ENCODE peak calls at places on chromosomes 1 and 21, in ten cellular contexts. One of them, this sample, is unnamed.

GRCh38 chr1:175174273-175174672 is 18.3 kb downstream of the KIAA0040 start:
- DNase-seq in fibroblast of the conjunctiva: no peak
- DNase-seq in substantia nigra: no peak
- DNase-seq in small intestine: no peak
- DNase-seq in activated naive CD4-positive, alpha-beta T cell: no peak
- DNase-seq in A549: no peak
- DNase-seq in hepatocyte: no peak
- DNase-seq in Caki2: no peak
- DNase-seq in central memory CD4-positive, alpha-beta T cell: no peak
- DNase-seq in activated CD4-positive, CD25-positive, alpha-beta regulatory T cell: no peak
- DNase-seq in this sample: no peak

GRCh38 chr21:43269461-43269860 is 100.7 kb downstream of the CRYAA start:
- DNase-seq in fibroblast of the conjunctiva: no peak
- DNase-seq in substantia nigra: no peak
- DNase-seq in small intestine: no peak
- DNase-seq in activated naive CD4-positive, alpha-beta T cell: no peak
- DNase-seq in A549: no peak
- DNase-seq in hepatocyte: no peak
- DNase-seq in Caki2: no peak
- DNase-seq in central memory CD4-positive, alpha-beta T cell: peak; percentile 28
- DNase-seq in activated CD4-positive, CD25-positive, alpha-beta regulatory T cell: no peak
- DNase-seq in this sample: no peak

GRCh38 chr1:202067188-202067977 is 55.3 kb upstream of the GPR37L1 start:
- DNase-seq in fibroblast of the conjunctiva: no peak
- DNase-seq in substantia nigra: no peak
- DNase-seq in small intestine: peak; percentile 36
- DNase-seq in activated naive CD4-positive, alpha-beta T cell: no peak
- DNase-seq in A549: no peak
- DNase-seq in hepatocyte: no peak
- DNase-seq in Caki2: no peak
- DNase-seq in central memory CD4-positive, alpha-beta T cell: no peak
- DNase-seq in activated CD4-positive, CD25-positive, alpha-beta regulatory T cell: no peak
- DNase-seq in this sample: no peak

GRCh38 chr1:117398957-117399356 is 31.7 kb downstream of the MAN1A2 start:
- DNase-seq in fibroblast of the conjunctiva: no peak
- DNase-seq in substantia nigra: no peak
- DNase-seq in small intestine: no peak
- DNase-seq in activated naive CD4-positive, alpha-beta T cell: no peak
- DNase-seq in A549: no peak
- DNase-seq in hepatocyte: no peak
- DNase-seq in Caki2: no peak
- DNase-seq in central memory CD4-positive, alpha-beta T cell: no peak
- DNase-seq in activated CD4-positive, CD25-positive, alpha-beta regulatory T cell: no peak
- DNase-seq in this sample: no peak

GRCh38 chr1:20087668-20088067 is 17.7 kb downstream of the PLA2G5 start:
- DNase-seq in fibroblast of the conjunctiva: no peak
- DNase-seq in substantia nigra: no peak
- DNase-seq in small intestine: no peak
- DNase-seq in activated naive CD4-positive, alpha-beta T cell: no peak
- DNase-seq in A549: peak; percentile 16
- DNase-seq in hepatocyte: no peak
- DNase-seq in Caki2: no peak
- DNase-seq in central memory CD4-positive, alpha-beta T cell: no peak
- DNase-seq in activated CD4-positive, CD25-positive, alpha-beta regulatory T cell: no peak
- DNase-seq in this sample: no peak

GRCh38 chr1:11045428-11046269 is 1.4 kb downstream of the MASP2 start:
- DNase-seq in fibroblast of the conjunctiva: no peak
- DNase-seq in substantia nigra: no peak
- DNase-seq in small intestine: no peak
- DNase-seq in activated naive CD4-positive, alpha-beta T cell: no peak
- DNase-seq in A549: no peak
- DNase-seq in hepatocyte: no peak
- DNase-seq in Caki2: no peak
- DNase-seq in central memory CD4-positive, alpha-beta T cell: no peak
- DNase-seq in activated CD4-positive, CD25-positive, alpha-beta regulatory T cell: no peak
- DNase-seq in this sample: no peak

GRCh38 chr1:53725238-53725689 is 13.7 kb downstream of the GLIS1 start:
- DNase-seq in fibroblast of the conjunctiva: no peak
- DNase-seq in substantia nigra: no peak
- DNase-seq in small intestine: no peak
- DNase-seq in activated naive CD4-positive, alpha-beta T cell: no peak
- DNase-seq in A549: no peak
- DNase-seq in hepatocyte: peak; percentile 55
- DNase-seq in Caki2: peak; percentile 38
- DNase-seq in central memory CD4-positive, alpha-beta T cell: no peak
- DNase-seq in activated CD4-positive, CD25-positive, alpha-beta regulatory T cell: no peak
- DNase-seq in this sample: no peak

GRCh38 chr1:16243936-16244649 is 7.1 kb upstream of the CPLANE2 start:
- DNase-seq in fibroblast of the conjunctiva: peak; percentile 77
- DNase-seq in substantia nigra: peak; percentile 50
- DNase-seq in small intestine: peak; percentile 85
- DNase-seq in activated naive CD4-positive, alpha-beta T cell: peak; percentile 66
- DNase-seq in A549: peak; percentile 73
- DNase-seq in hepatocyte: peak; percentile 87
- DNase-seq in Caki2: peak; percentile 63
- DNase-seq in central memory CD4-positive, alpha-beta T cell: peak; percentile 64
- DNase-seq in activated CD4-positive, CD25-positive, alpha-beta regulatory T cell: peak; percentile 30
- DNase-seq in this sample: peak; percentile 69

GRCh38 chr1:21260405-21261129 is 29.7 kb downstream of the ECE1 start:
- DNase-seq in fibroblast of the conjunctiva: no peak
- DNase-seq in substantia nigra: no peak
- DNase-seq in small intestine: no peak
- DNase-seq in activated naive CD4-positive, alpha-beta T cell: no peak
- DNase-seq in A549: no peak
- DNase-seq in hepatocyte: no peak
- DNase-seq in Caki2: no peak
- DNase-seq in central memory CD4-positive, alpha-beta T cell: no peak
- DNase-seq in activated CD4-positive, CD25-positive, alpha-beta regulatory T cell: no peak
- DNase-seq in this sample: no peak

GRCh38 chr1:184376359-184376758 is 10.5 kb upstream of the C1orf21 start:
- DNase-seq in fibroblast of the conjunctiva: no peak
- DNase-seq in substantia nigra: no peak
- DNase-seq in small intestine: no peak
- DNase-seq in activated naive CD4-positive, alpha-beta T cell: no peak
- DNase-seq in A549: no peak
- DNase-seq in hepatocyte: no peak
- DNase-seq in Caki2: no peak
- DNase-seq in central memory CD4-positive, alpha-beta T cell: no peak
- DNase-seq in activated CD4-positive, CD25-positive, alpha-beta regulatory T cell: no peak
- DNase-seq in this sample: no peak

GRCh38 chr1:108208724-108209404 is 8.7 kb upstream of the SLC25A24 start:
- DNase-seq in fibroblast of the conjunctiva: no peak
- DNase-seq in substantia nigra: no peak
- DNase-seq in small intestine: no peak
- DNase-seq in activated naive CD4-positive, alpha-beta T cell: no peak
- DNase-seq in A549: no peak
- DNase-seq in hepatocyte: peak; percentile 41
- DNase-seq in Caki2: no peak
- DNase-seq in central memory CD4-positive, alpha-beta T cell: no peak
- DNase-seq in activated CD4-positive, CD25-positive, alpha-beta regulatory T cell: no peak
- DNase-seq in this sample: no peak

GRCh38 chr1:244273845-244274619 is 177.7 kb downstream of the ADSS2 start:
- DNase-seq in fibroblast of the conjunctiva: peak; percentile 99
- DNase-seq in substantia nigra: peak; percentile 18
- DNase-seq in small intestine: peak; percentile 9
- DNase-seq in activated naive CD4-positive, alpha-beta T cell: no peak
- DNase-seq in A549: peak; percentile 91
- DNase-seq in hepatocyte: peak; percentile 54
- DNase-seq in Caki2: peak; percentile 86
- DNase-seq in central memory CD4-positive, alpha-beta T cell: no peak
- DNase-seq in activated CD4-positive, CD25-positive, alpha-beta regulatory T cell: no peak
- DNase-seq in this sample: peak; percentile 66

GRCh38 chr1:174407705-174408104 is 40.1 kb upstream of the GPR52 start:
- DNase-seq in fibroblast of the conjunctiva: no peak
- DNase-seq in substantia nigra: no peak
- DNase-seq in small intestine: no peak
- DNase-seq in activated naive CD4-positive, alpha-beta T cell: no peak
- DNase-seq in A549: no peak
- DNase-seq in hepatocyte: no peak
- DNase-seq in Caki2: no peak
- DNase-seq in central memory CD4-positive, alpha-beta T cell: no peak
- DNase-seq in activated CD4-positive, CD25-positive, alpha-beta regulatory T cell: no peak
- DNase-seq in this sample: no peak

GRCh38 chr1:192803501-192803900 is 5.3 kb upstream of the RGS2 start:
- DNase-seq in fibroblast of the conjunctiva: no peak
- DNase-seq in substantia nigra: no peak
- DNase-seq in small intestine: no peak
- DNase-seq in activated naive CD4-positive, alpha-beta T cell: no peak
- DNase-seq in A549: no peak
- DNase-seq in hepatocyte: no peak
- DNase-seq in Caki2: no peak
- DNase-seq in central memory CD4-positive, alpha-beta T cell: no peak
- DNase-seq in activated CD4-positive, CD25-positive, alpha-beta regulatory T cell: no peak
- DNase-seq in this sample: no peak

GRCh38 chr1:183191833-183192232 is 5.8 kb downstream of the LAMC2 start:
- DNase-seq in fibroblast of the conjunctiva: peak; percentile 42
- DNase-seq in substantia nigra: no peak
- DNase-seq in small intestine: no peak
- DNase-seq in activated naive CD4-positive, alpha-beta T cell: no peak
- DNase-seq in A549: no peak
- DNase-seq in hepatocyte: no peak
- DNase-seq in Caki2: peak; percentile 30
- DNase-seq in central memory CD4-positive, alpha-beta T cell: no peak
- DNase-seq in activated CD4-positive, CD25-positive, alpha-beta regulatory T cell: no peak
- DNase-seq in this sample: no peak

GRCh38 chr1:197302775-197303174 is 34.7 kb downstream of the CRB1 start:
- DNase-seq in fibroblast of the conjunctiva: no peak
- DNase-seq in substantia nigra: no peak
- DNase-seq in small intestine: no peak
- DNase-seq in activated naive CD4-positive, alpha-beta T cell: no peak
- DNase-seq in A549: no peak
- DNase-seq in hepatocyte: no peak
- DNase-seq in Caki2: peak; percentile 55
- DNase-seq in central memory CD4-positive, alpha-beta T cell: no peak
- DNase-seq in activated CD4-positive, CD25-positive, alpha-beta regulatory T cell: no peak
- DNase-seq in this sample: no peak

GRCh38 chr1:222461941-222462340 is 86.0 kb downstream of the HHIPL2 start:
- DNase-seq in fibroblast of the conjunctiva: no peak
- DNase-seq in substantia nigra: no peak
- DNase-seq in small intestine: no peak
- DNase-seq in activated naive CD4-positive, alpha-beta T cell: no peak
- DNase-seq in A549: no peak
- DNase-seq in hepatocyte: no peak
- DNase-seq in Caki2: no peak
- DNase-seq in central memory CD4-positive, alpha-beta T cell: no peak
- DNase-seq in activated CD4-positive, CD25-positive, alpha-beta regulatory T cell: no peak
- DNase-seq in this sample: no peak

GRCh38 chr1:147651466-147651865 is 18.9 kb downstream of the ACP6 start:
- DNase-seq in fibroblast of the conjunctiva: no peak
- DNase-seq in substantia nigra: no peak
- DNase-seq in small intestine: no peak
- DNase-seq in activated naive CD4-positive, alpha-beta T cell: no peak
- DNase-seq in A549: no peak
- DNase-seq in hepatocyte: no peak
- DNase-seq in Caki2: peak; percentile 55
- DNase-seq in central memory CD4-positive, alpha-beta T cell: no peak
- DNase-seq in activated CD4-positive, CD25-positive, alpha-beta regulatory T cell: no peak
- DNase-seq in this sample: no peak

GRCh38 chr1:107530543-107530942 is 389.7 kb downstream of the NTNG1 start:
- DNase-seq in fibroblast of the conjunctiva: no peak
- DNase-seq in substantia nigra: no peak
- DNase-seq in small intestine: no peak
- DNase-seq in activated naive CD4-positive, alpha-beta T cell: no peak
- DNase-seq in A549: no peak
- DNase-seq in hepatocyte: no peak
- DNase-seq in Caki2: no peak
- DNase-seq in central memory CD4-positive, alpha-beta T cell: no peak
- DNase-seq in activated CD4-positive, CD25-positive, alpha-beta regulatory T cell: no peak
- DNase-seq in this sample: no peak

GRCh38 chr21:35222541-35222941 is 173.4 kb upstream of the RUNX1 start:
- DNase-seq in fibroblast of the conjunctiva: no peak
- DNase-seq in substantia nigra: no peak
- DNase-seq in small intestine: no peak
- DNase-seq in activated naive CD4-positive, alpha-beta T cell: no peak
- DNase-seq in A549: no peak
- DNase-seq in hepatocyte: no peak
- DNase-seq in Caki2: no peak
- DNase-seq in central memory CD4-positive, alpha-beta T cell: peak; percentile 22
- DNase-seq in activated CD4-positive, CD25-positive, alpha-beta regulatory T cell: no peak
- DNase-seq in this sample: no peak

GRCh38 chr1:110637475-110637874 is 31.3 kb upstream of the KCNA2 start:
- DNase-seq in fibroblast of the conjunctiva: no peak
- DNase-seq in substantia nigra: no peak
- DNase-seq in small intestine: no peak
- DNase-seq in activated naive CD4-positive, alpha-beta T cell: no peak
- DNase-seq in A549: no peak
- DNase-seq in hepatocyte: no peak
- DNase-seq in Caki2: no peak
- DNase-seq in central memory CD4-positive, alpha-beta T cell: no peak
- DNase-seq in activated CD4-positive, CD25-positive, alpha-beta regulatory T cell: no peak
- DNase-seq in this sample: no peak

GRCh38 chr1:245823408-245824147 is 668.8 kb downstream of the KIF26B start:
- DNase-seq in fibroblast of the conjunctiva: no peak
- DNase-seq in substantia nigra: no peak
- DNase-seq in small intestine: no peak
- DNase-seq in activated naive CD4-positive, alpha-beta T cell: no peak
- DNase-seq in A549: no peak
- DNase-seq in hepatocyte: no peak
- DNase-seq in Caki2: no peak
- DNase-seq in central memory CD4-positive, alpha-beta T cell: no peak
- DNase-seq in activated CD4-positive, CD25-positive, alpha-beta regulatory T cell: no peak
- DNase-seq in this sample: no peak

GRCh38 chr1:155127672-155128468 is at the start of gene EFNA1:
- DNase-seq in fibroblast of the conjunctiva: no peak
- DNase-seq in substantia nigra: peak; percentile 84
- DNase-seq in small intestine: peak; percentile 70
- DNase-seq in activated naive CD4-positive, alpha-beta T cell: no peak
- DNase-seq in A549: no peak
- DNase-seq in hepatocyte: peak; percentile 86
- DNase-seq in Caki2: no peak
- DNase-seq in central memory CD4-positive, alpha-beta T cell: peak; percentile 28
- DNase-seq in activated CD4-positive, CD25-positive, alpha-beta regulatory T cell: peak; percentile 9
- DNase-seq in this sample: peak; percentile 61

GRCh38 chr1:178540646-178541045 is 27.7 kb downstream of the TEX35 start:
- DNase-seq in fibroblast of the conjunctiva: no peak
- DNase-seq in substantia nigra: no peak
- DNase-seq in small intestine: peak; percentile 47
- DNase-seq in activated naive CD4-positive, alpha-beta T cell: no peak
- DNase-seq in A549: no peak
- DNase-seq in hepatocyte: peak; percentile 64
- DNase-seq in Caki2: no peak
- DNase-seq in central memory CD4-positive, alpha-beta T cell: no peak
- DNase-seq in activated CD4-positive, CD25-positive, alpha-beta regulatory T cell: no peak
- DNase-seq in this sample: peak; percentile 64

GRCh38 chr1:212606734-212607205 is 1.8 kb upstream of the ATF3 start:
- DNase-seq in fibroblast of the conjunctiva: no peak
- DNase-seq in substantia nigra: no peak
- DNase-seq in small intestine: peak; percentile 93
- DNase-seq in activated naive CD4-positive, alpha-beta T cell: peak; percentile 15
- DNase-seq in A549: no peak
- DNase-seq in hepatocyte: peak; percentile 89
- DNase-seq in Caki2: no peak
- DNase-seq in central memory CD4-positive, alpha-beta T cell: peak; percentile 61
- DNase-seq in activated CD4-positive, CD25-positive, alpha-beta regulatory T cell: no peak
- DNase-seq in this sample: no peak

GRCh38 chr1:29683472-29683871 is 447.1 kb downstream of the PTPRU start:
- DNase-seq in fibroblast of the conjunctiva: no peak
- DNase-seq in substantia nigra: no peak
- DNase-seq in small intestine: no peak
- DNase-seq in activated naive CD4-positive, alpha-beta T cell: no peak
- DNase-seq in A549: no peak
- DNase-seq in hepatocyte: no peak
- DNase-seq in Caki2: no peak
- DNase-seq in central memory CD4-positive, alpha-beta T cell: no peak
- DNase-seq in activated CD4-positive, CD25-positive, alpha-beta regulatory T cell: no peak
- DNase-seq in this sample: no peak

GRCh38 chr21:23021481-23021880 is 2023.3 kb downstream of the NCAM2 start:
- DNase-seq in fibroblast of the conjunctiva: no peak
- DNase-seq in substantia nigra: no peak
- DNase-seq in small intestine: no peak
- DNase-seq in activated naive CD4-positive, alpha-beta T cell: no peak
- DNase-seq in A549: no peak
- DNase-seq in hepatocyte: no peak
- DNase-seq in Caki2: no peak
- DNase-seq in central memory CD4-positive, alpha-beta T cell: no peak
- DNase-seq in activated CD4-positive, CD25-positive, alpha-beta regulatory T cell: no peak
- DNase-seq in this sample: no peak

GRCh38 chr21:22890656-22891055 is 1892.4 kb downstream of the NCAM2 start:
- DNase-seq in fibroblast of the conjunctiva: no peak
- DNase-seq in substantia nigra: no peak
- DNase-seq in small intestine: no peak
- DNase-seq in activated naive CD4-positive, alpha-beta T cell: no peak
- DNase-seq in A549: no peak
- DNase-seq in hepatocyte: no peak
- DNase-seq in Caki2: no peak
- DNase-seq in central memory CD4-positive, alpha-beta T cell: no peak
- DNase-seq in activated CD4-positive, CD25-positive, alpha-beta regulatory T cell: no peak
- DNase-seq in this sample: no peak

This sample was measured in dorsolateral prefrontal cortex.